ENCODE peak calls at places on chromosomes 5 and 9, in eight cellular contexts. One of them, this sample, is unnamed.
A peak's percentile ranks its signal among the peaks of the same experiment; 100 is the strongest.

GRCh38 chr5:180590543-180591248 is 603 bp downstream of the SCGB3A1 start:
- DNase-seq in left lung: peak; percentile 69
- DNase-seq in tibial artery: no peak
- DNase-seq in A673: no peak
- DNase-seq in GM12878: no peak
- DNase-seq in dorsolateral prefrontal cortex: no peak
- DNase-seq in foreskin keratinocyte: no peak
- DNase-seq in RWPE2: no peak
- DNase-seq in this sample: peak; percentile 20

GRCh38 chr9:86359480-86359879 is 5.3 kb upstream of the TUT7 start:
- DNase-seq in left lung: no peak
- DNase-seq in tibial artery: peak; percentile 36
- DNase-seq in A673: no peak
- DNase-seq in GM12878: no peak
- DNase-seq in dorsolateral prefrontal cortex: no peak
- DNase-seq in foreskin keratinocyte: no peak
- DNase-seq in RWPE2: no peak
- DNase-seq in this sample: no peak

GRCh38 chr9:124206391-124206790 is 51.4 kb upstream of the NEK6 start:
- DNase-seq in left lung: no peak
- DNase-seq in tibial artery: no peak
- DNase-seq in A673: no peak
- DNase-seq in GM12878: no peak
- DNase-seq in dorsolateral prefrontal cortex: no peak
- DNase-seq in foreskin keratinocyte: no peak
- DNase-seq in RWPE2: no peak
- DNase-seq in this sample: no peak

GRCh38 chr5:60207031-60207430 is 313.5 kb upstream of the PDE4D start:
- DNase-seq in left lung: no peak
- DNase-seq in tibial artery: peak; percentile 25
- DNase-seq in A673: no peak
- DNase-seq in GM12878: peak; percentile 40
- DNase-seq in dorsolateral prefrontal cortex: no peak
- DNase-seq in foreskin keratinocyte: no peak
- DNase-seq in RWPE2: no peak
- DNase-seq in this sample: no peak

GRCh38 chr5:60540855-60541805 is 158.8 kb downstream of the DEPDC1B start:
- DNase-seq in left lung: no peak
- DNase-seq in tibial artery: no peak
- DNase-seq in A673: no peak
- DNase-seq in GM12878: peak; percentile 90
- DNase-seq in dorsolateral prefrontal cortex: no peak
- DNase-seq in foreskin keratinocyte: no peak
- DNase-seq in RWPE2: no peak
- DNase-seq in this sample: no peak

GRCh38 chr9:89366711-89367110 is 48.4 kb downstream of the SECISBP2 start:
- DNase-seq in left lung: no peak
- DNase-seq in tibial artery: no peak
- DNase-seq in A673: no peak
- DNase-seq in GM12878: no peak
- DNase-seq in dorsolateral prefrontal cortex: no peak
- DNase-seq in foreskin keratinocyte: no peak
- DNase-seq in RWPE2: no peak
- DNase-seq in this sample: no peak

GRCh38 chr9:20479419-20480155 is 142.7 kb downstream of the MLLT3 start:
- DNase-seq in left lung: no peak
- DNase-seq in tibial artery: no peak
- DNase-seq in A673: no peak
- DNase-seq in GM12878: peak; percentile 44
- DNase-seq in dorsolateral prefrontal cortex: no peak
- DNase-seq in foreskin keratinocyte: peak; percentile 55
- DNase-seq in RWPE2: no peak
- DNase-seq in this sample: no peak

GRCh38 chr5:90473321-90474234 is 993 bp downstream of the MBLAC2 start:
- DNase-seq in left lung: peak; percentile 89
- DNase-seq in tibial artery: no peak
- DNase-seq in A673: peak; percentile 21
- DNase-seq in GM12878: no peak
- DNase-seq in dorsolateral prefrontal cortex: no peak
- DNase-seq in foreskin keratinocyte: peak; percentile 21
- DNase-seq in RWPE2: peak; percentile 83
- DNase-seq in this sample: no peak

GRCh38 chr5:16025681-16026080 is 153.9 kb downstream of the MARCHF11 start:
- DNase-seq in left lung: no peak
- DNase-seq in tibial artery: no peak
- DNase-seq in A673: no peak
- DNase-seq in GM12878: no peak
- DNase-seq in dorsolateral prefrontal cortex: no peak
- DNase-seq in foreskin keratinocyte: no peak
- DNase-seq in RWPE2: no peak
- DNase-seq in this sample: no peak

GRCh38 chr9:87195306-87195705 is 248.0 kb upstream of the GAS1 start:
- DNase-seq in left lung: no peak
- DNase-seq in tibial artery: no peak
- DNase-seq in A673: no peak
- DNase-seq in GM12878: no peak
- DNase-seq in dorsolateral prefrontal cortex: no peak
- DNase-seq in foreskin keratinocyte: peak; percentile 35
- DNase-seq in RWPE2: no peak
- DNase-seq in this sample: no peak

GRCh38 chr9:86082870-86083269 is 16.5 kb downstream of the GOLM1 start:
- DNase-seq in left lung: no peak
- DNase-seq in tibial artery: no peak
- DNase-seq in A673: peak; percentile 91
- DNase-seq in GM12878: no peak
- DNase-seq in dorsolateral prefrontal cortex: no peak
- DNase-seq in foreskin keratinocyte: no peak
- DNase-seq in RWPE2: no peak
- DNase-seq in this sample: no peak

GRCh38 chr5:31626156-31626555 is 12.8 kb upstream of the PDZD2 start:
- DNase-seq in left lung: no peak
- DNase-seq in tibial artery: no peak
- DNase-seq in A673: no peak
- DNase-seq in GM12878: no peak
- DNase-seq in dorsolateral prefrontal cortex: no peak
- DNase-seq in foreskin keratinocyte: no peak
- DNase-seq in RWPE2: no peak
- DNase-seq in this sample: no peak

GRCh38 chr5:150848271-150848670 is 1.9 kb downstream of the IRGM start:
- DNase-seq in left lung: no peak
- DNase-seq in tibial artery: no peak
- DNase-seq in A673: no peak
- DNase-seq in GM12878: no peak
- DNase-seq in dorsolateral prefrontal cortex: no peak
- DNase-seq in foreskin keratinocyte: peak; percentile 14
- DNase-seq in RWPE2: no peak
- DNase-seq in this sample: no peak

GRCh38 chr9:129336130-129336528 is 158.1 kb upstream of the IER5L start:
- DNase-seq in left lung: no peak
- DNase-seq in tibial artery: no peak
- DNase-seq in A673: peak; percentile 42
- DNase-seq in GM12878: no peak
- DNase-seq in dorsolateral prefrontal cortex: no peak
- DNase-seq in foreskin keratinocyte: no peak
- DNase-seq in RWPE2: no peak
- DNase-seq in this sample: no peak

GRCh38 chr9:91060520-91061343 is 259.1 kb downstream of the SYK start:
- DNase-seq in left lung: no peak
- DNase-seq in tibial artery: peak; percentile 62
- DNase-seq in A673: no peak
- DNase-seq in GM12878: no peak
- DNase-seq in dorsolateral prefrontal cortex: no peak
- DNase-seq in foreskin keratinocyte: peak; percentile 84
- DNase-seq in RWPE2: no peak
- DNase-seq in this sample: no peak

GRCh38 chr9:23467276-23467675 is 358.8 kb downstream of the ELAVL2 start:
- DNase-seq in left lung: no peak
- DNase-seq in tibial artery: no peak
- DNase-seq in A673: no peak
- DNase-seq in GM12878: no peak
- DNase-seq in dorsolateral prefrontal cortex: no peak
- DNase-seq in foreskin keratinocyte: no peak
- DNase-seq in RWPE2: no peak
- DNase-seq in this sample: no peak
- H3K27ac ChIP-seq in left lung: no peak overlapping the region
- H3K27ac ChIP-seq in tibial artery: no peak overlapping the region
- H3K27ac ChIP-seq in A673: no peak overlapping the region
- H3K27ac ChIP-seq in GM12878: no peak overlapping the region
- H3K27ac ChIP-seq in dorsolateral prefrontal cortex: no peak overlapping the region
- H3K27ac ChIP-seq in foreskin keratinocyte: no peak overlapping the region
- H3K27ac ChIP-seq in RWPE2: no peak overlapping the region
- H3K27ac ChIP-seq in this sample: no peak overlapping the region

GRCh38 chr9:9612755-9613154 is 1000.0 kb downstream of the PTPRD start:
- DNase-seq in left lung: no peak
- DNase-seq in tibial artery: no peak
- DNase-seq in A673: no peak
- DNase-seq in GM12878: no peak
- DNase-seq in dorsolateral prefrontal cortex: no peak
- DNase-seq in foreskin keratinocyte: no peak
- DNase-seq in RWPE2: no peak
- DNase-seq in this sample: no peak

GRCh38 chr9:9614607-9615006 is 998.2 kb downstream of the PTPRD start:
- DNase-seq in left lung: no peak
- DNase-seq in tibial artery: no peak
- DNase-seq in A673: no peak
- DNase-seq in GM12878: no peak
- DNase-seq in dorsolateral prefrontal cortex: no peak
- DNase-seq in foreskin keratinocyte: no peak
- DNase-seq in RWPE2: no peak
- DNase-seq in this sample: no peak

GRCh38 chr9:9615086-9615485 is 997.7 kb downstream of the PTPRD start:
- DNase-seq in left lung: peak; percentile 49
- DNase-seq in tibial artery: no peak
- DNase-seq in A673: no peak
- DNase-seq in GM12878: no peak
- DNase-seq in dorsolateral prefrontal cortex: no peak
- DNase-seq in foreskin keratinocyte: no peak
- DNase-seq in RWPE2: no peak
- DNase-seq in this sample: no peak

GRCh38 chr9:9612270-9612669 is 1000.5 kb downstream of the PTPRD start:
- DNase-seq in left lung: no peak
- DNase-seq in tibial artery: no peak
- DNase-seq in A673: no peak
- DNase-seq in GM12878: peak; percentile 3
- DNase-seq in dorsolateral prefrontal cortex: no peak
- DNase-seq in foreskin keratinocyte: no peak
- DNase-seq in RWPE2: no peak
- DNase-seq in this sample: no peak
- H3K27ac ChIP-seq in left lung: no peak overlapping the region
- H3K27ac ChIP-seq in tibial artery: peak overlapping the region; percentile 9
- H3K27ac ChIP-seq in A673: no peak overlapping the region
- H3K27ac ChIP-seq in GM12878: no peak overlapping the region
- H3K27ac ChIP-seq in dorsolateral prefrontal cortex: no peak overlapping the region
- H3K27ac ChIP-seq in foreskin keratinocyte: no peak overlapping the region
- H3K27ac ChIP-seq in RWPE2: no peak overlapping the region
- H3K27ac ChIP-seq in this sample: no peak overlapping the region

GRCh38 chr5:78661691-78662090 is 13.1 kb upstream of the LHFPL2 start:
- DNase-seq in left lung: no peak
- DNase-seq in tibial artery: no peak
- DNase-seq in A673: no peak
- DNase-seq in GM12878: peak; percentile 32
- DNase-seq in dorsolateral prefrontal cortex: no peak
- DNase-seq in foreskin keratinocyte: no peak
- DNase-seq in RWPE2: no peak
- DNase-seq in this sample: no peak

GRCh38 chr5:78659714-78660113 is 11.1 kb upstream of the LHFPL2 start:
- DNase-seq in left lung: no peak
- DNase-seq in tibial artery: no peak
- DNase-seq in A673: no peak
- DNase-seq in GM12878: no peak
- DNase-seq in dorsolateral prefrontal cortex: no peak
- DNase-seq in foreskin keratinocyte: no peak
- DNase-seq in RWPE2: no peak
- DNase-seq in this sample: no peak

GRCh38 chr5:78659114-78659513 is 10.5 kb upstream of the LHFPL2 start:
- DNase-seq in left lung: no peak
- DNase-seq in tibial artery: no peak
- DNase-seq in A673: no peak
- DNase-seq in GM12878: no peak
- DNase-seq in dorsolateral prefrontal cortex: no peak
- DNase-seq in foreskin keratinocyte: no peak
- DNase-seq in RWPE2: no peak
- DNase-seq in this sample: no peak

GRCh38 chr5:78661044-78661443 is 12.5 kb upstream of the LHFPL2 start:
- DNase-seq in left lung: no peak
- DNase-seq in tibial artery: no peak
- DNase-seq in A673: no peak
- DNase-seq in GM12878: no peak
- DNase-seq in dorsolateral prefrontal cortex: no peak
- DNase-seq in foreskin keratinocyte: no peak
- DNase-seq in RWPE2: no peak
- DNase-seq in this sample: no peak

GRCh38 chr5:78660401-78660800 is 11.8 kb upstream of the LHFPL2 start:
- DNase-seq in left lung: no peak
- DNase-seq in tibial artery: no peak
- DNase-seq in A673: no peak
- DNase-seq in GM12878: no peak
- DNase-seq in dorsolateral prefrontal cortex: no peak
- DNase-seq in foreskin keratinocyte: no peak
- DNase-seq in RWPE2: no peak
- DNase-seq in this sample: no peak
- H3K27ac ChIP-seq in left lung: no peak overlapping the region
- H3K27ac ChIP-seq in tibial artery: no peak overlapping the region
- H3K27ac ChIP-seq in A673: no peak overlapping the region
- H3K27ac ChIP-seq in GM12878: no peak overlapping the region
- H3K27ac ChIP-seq in dorsolateral prefrontal cortex: no peak overlapping the region
- H3K27ac ChIP-seq in foreskin keratinocyte: no peak overlapping the region
- H3K27ac ChIP-seq in RWPE2: no peak overlapping the region
- H3K27ac ChIP-seq in this sample: no peak overlapping the region

GRCh38 chr9:127877566-127877998 is at the start of gene AK1:
- DNase-seq in left lung: peak; percentile 93
- DNase-seq in tibial artery: peak; percentile 80
- DNase-seq in A673: peak; percentile 64
- DNase-seq in GM12878: no peak
- DNase-seq in dorsolateral prefrontal cortex: peak; percentile 85
- DNase-seq in foreskin keratinocyte: no peak
- DNase-seq in RWPE2: peak; percentile 78
- DNase-seq in this sample: peak; percentile 68
- H3K27ac ChIP-seq in left lung: peak within 1 kb of the TSS; percentile 70
- H3K27ac ChIP-seq in tibial artery: peak within 1 kb of the TSS; percentile 81
- H3K27ac ChIP-seq in A673: peak within 1 kb of the TSS; percentile 14
- H3K27ac ChIP-seq in GM12878: no peak within 1 kb of the TSS
- H3K27ac ChIP-seq in dorsolateral prefrontal cortex: peak within 1 kb of the TSS; percentile 58
- H3K27ac ChIP-seq in foreskin keratinocyte: no peak within 1 kb of the TSS
- H3K27ac ChIP-seq in RWPE2: peak within 1 kb of the TSS; percentile 37
- H3K27ac ChIP-seq in this sample: peak within 1 kb of the TSS; percentile 66

This sample was measured in substantia nigra.